ENCODE peak calls at places on chromosomes 12 and 14, in seven cellular contexts. One of them, this sample, is unnamed.

GRCh38 chr14:51996148-51996746 is 6.9 kb downstream of the RTRAF start:
- DNase-seq in H7: no peak
- DNase-seq in activated CD4-positive, alpha-beta T cell treated with anti-CD3 and anti-CD28 coated beads, Interleukin-2, amount 50 U/mL, for 4 hours: no peak
- DNase-seq in AG10803: peak
- DNase-seq in left cardiac atrium: no peak
- DNase-seq in stimulated activated CD4-positive, alpha-beta T cell treated with anti-CD3 and anti-CD28 coated beads, TNF-alpha, amount 100 ng/mL, for 1 hour: no peak
- DNase-seq in lower leg skin: no peak
- DNase-seq in this sample: no peak

GRCh38 chr12:57057037-57057436 is 7.1 kb upstream of the MYO1A start:
- DNase-seq in H7: no peak
- DNase-seq in activated CD4-positive, alpha-beta T cell treated with anti-CD3 and anti-CD28 coated beads, Interleukin-2, amount 50 U/mL, for 4 hours: no peak
- DNase-seq in AG10803: no peak
- DNase-seq in left cardiac atrium: no peak
- DNase-seq in stimulated activated CD4-positive, alpha-beta T cell treated with anti-CD3 and anti-CD28 coated beads, TNF-alpha, amount 100 ng/mL, for 1 hour: no peak
- DNase-seq in lower leg skin: no peak
- DNase-seq in this sample: no peak

GRCh38 chr12:909861-910260 is 39.6 kb downstream of the RAD52 start:
- DNase-seq in H7: no peak
- DNase-seq in activated CD4-positive, alpha-beta T cell treated with anti-CD3 and anti-CD28 coated beads, Interleukin-2, amount 50 U/mL, for 4 hours: no peak
- DNase-seq in AG10803: no peak
- DNase-seq in left cardiac atrium: no peak
- DNase-seq in stimulated activated CD4-positive, alpha-beta T cell treated with anti-CD3 and anti-CD28 coated beads, TNF-alpha, amount 100 ng/mL, for 1 hour: no peak
- DNase-seq in lower leg skin: no peak
- DNase-seq in this sample: no peak

GRCh38 chr12:102174117-102174516 is 23.5 kb downstream of the PMCH start:
- DNase-seq in H7: no peak
- DNase-seq in activated CD4-positive, alpha-beta T cell treated with anti-CD3 and anti-CD28 coated beads, Interleukin-2, amount 50 U/mL, for 4 hours: no peak
- DNase-seq in AG10803: no peak
- DNase-seq in left cardiac atrium: no peak
- DNase-seq in stimulated activated CD4-positive, alpha-beta T cell treated with anti-CD3 and anti-CD28 coated beads, TNF-alpha, amount 100 ng/mL, for 1 hour: no peak
- DNase-seq in lower leg skin: no peak
- DNase-seq in this sample: no peak

GRCh38 chr14:21093018-21093417 is 5.4 kb downstream of the ZNF219 start:
- DNase-seq in H7: peak
- DNase-seq in activated CD4-positive, alpha-beta T cell treated with anti-CD3 and anti-CD28 coated beads, Interleukin-2, amount 50 U/mL, for 4 hours: no peak
- DNase-seq in AG10803: no peak
- DNase-seq in left cardiac atrium: no peak
- DNase-seq in stimulated activated CD4-positive, alpha-beta T cell treated with anti-CD3 and anti-CD28 coated beads, TNF-alpha, amount 100 ng/mL, for 1 hour: no peak
- DNase-seq in lower leg skin: no peak
- DNase-seq in this sample: no peak

GRCh38 chr12:110565919-110566871 is 16.9 kb downstream of the PPTC7 start:
- DNase-seq in H7: no peak
- DNase-seq in activated CD4-positive, alpha-beta T cell treated with anti-CD3 and anti-CD28 coated beads, Interleukin-2, amount 50 U/mL, for 4 hours: no peak
- DNase-seq in AG10803: no peak
- DNase-seq in left cardiac atrium: no peak
- DNase-seq in stimulated activated CD4-positive, alpha-beta T cell treated with anti-CD3 and anti-CD28 coated beads, TNF-alpha, amount 100 ng/mL, for 1 hour: no peak
- DNase-seq in lower leg skin: peak
- DNase-seq in this sample: no peak

GRCh38 chr14:89391556-89391955 is 25.5 kb downstream of the FOXN3 start:
- DNase-seq in H7: no peak
- DNase-seq in activated CD4-positive, alpha-beta T cell treated with anti-CD3 and anti-CD28 coated beads, Interleukin-2, amount 50 U/mL, for 4 hours: no peak
- DNase-seq in AG10803: no peak
- DNase-seq in left cardiac atrium: no peak
- DNase-seq in stimulated activated CD4-positive, alpha-beta T cell treated with anti-CD3 and anti-CD28 coated beads, TNF-alpha, amount 100 ng/mL, for 1 hour: no peak
- DNase-seq in lower leg skin: peak
- DNase-seq in this sample: no peak

GRCh38 chr12:87924149-87924548 is 105.1 kb downstream of the C12orf50 start:
- DNase-seq in H7: no peak
- DNase-seq in activated CD4-positive, alpha-beta T cell treated with anti-CD3 and anti-CD28 coated beads, Interleukin-2, amount 50 U/mL, for 4 hours: no peak
- DNase-seq in AG10803: no peak
- DNase-seq in left cardiac atrium: no peak
- DNase-seq in stimulated activated CD4-positive, alpha-beta T cell treated with anti-CD3 and anti-CD28 coated beads, TNF-alpha, amount 100 ng/mL, for 1 hour: no peak
- DNase-seq in lower leg skin: no peak
- DNase-seq in this sample: no peak

GRCh38 chr14:34137001-34137400 is 186.1 kb upstream of the EGLN3 start:
- DNase-seq in H7: no peak
- DNase-seq in activated CD4-positive, alpha-beta T cell treated with anti-CD3 and anti-CD28 coated beads, Interleukin-2, amount 50 U/mL, for 4 hours: no peak
- DNase-seq in AG10803: no peak
- DNase-seq in left cardiac atrium: no peak
- DNase-seq in stimulated activated CD4-positive, alpha-beta T cell treated with anti-CD3 and anti-CD28 coated beads, TNF-alpha, amount 100 ng/mL, for 1 hour: no peak
- DNase-seq in lower leg skin: peak
- DNase-seq in this sample: no peak

GRCh38 chr14:74955229-74955999 is at the start of gene PGF:
- DNase-seq in H7: peak
- DNase-seq in activated CD4-positive, alpha-beta T cell treated with anti-CD3 and anti-CD28 coated beads, Interleukin-2, amount 50 U/mL, for 4 hours: no peak
- DNase-seq in AG10803: peak
- DNase-seq in left cardiac atrium: peak
- DNase-seq in stimulated activated CD4-positive, alpha-beta T cell treated with anti-CD3 and anti-CD28 coated beads, TNF-alpha, amount 100 ng/mL, for 1 hour: no peak
- DNase-seq in lower leg skin: no peak
- DNase-seq in this sample: no peak

GRCh38 chr12:76080017-76080728 is 4.3 kb downstream of the NAP1L1 start:
- DNase-seq in H7: no peak
- DNase-seq in activated CD4-positive, alpha-beta T cell treated with anti-CD3 and anti-CD28 coated beads, Interleukin-2, amount 50 U/mL, for 4 hours: no peak
- DNase-seq in AG10803: peak
- DNase-seq in left cardiac atrium: no peak
- DNase-seq in stimulated activated CD4-positive, alpha-beta T cell treated with anti-CD3 and anti-CD28 coated beads, TNF-alpha, amount 100 ng/mL, for 1 hour: no peak
- DNase-seq in lower leg skin: no peak
- DNase-seq in this sample: no peak

GRCh38 chr14:96001866-96002510 is 37.2 kb upstream of the C14orf132 start:
- DNase-seq in H7: no peak
- DNase-seq in activated CD4-positive, alpha-beta T cell treated with anti-CD3 and anti-CD28 coated beads, Interleukin-2, amount 50 U/mL, for 4 hours: no peak
- DNase-seq in AG10803: peak
- DNase-seq in left cardiac atrium: no peak
- DNase-seq in stimulated activated CD4-positive, alpha-beta T cell treated with anti-CD3 and anti-CD28 coated beads, TNF-alpha, amount 100 ng/mL, for 1 hour: no peak
- DNase-seq in lower leg skin: no peak
- DNase-seq in this sample: peak

GRCh38 chr14:61582815-61583214 is 112.5 kb upstream of the HIF1A start:
- DNase-seq in H7: no peak
- DNase-seq in activated CD4-positive, alpha-beta T cell treated with anti-CD3 and anti-CD28 coated beads, Interleukin-2, amount 50 U/mL, for 4 hours: no peak
- DNase-seq in AG10803: peak
- DNase-seq in left cardiac atrium: no peak
- DNase-seq in stimulated activated CD4-positive, alpha-beta T cell treated with anti-CD3 and anti-CD28 coated beads, TNF-alpha, amount 100 ng/mL, for 1 hour: no peak
- DNase-seq in lower leg skin: no peak
- DNase-seq in this sample: no peak

GRCh38 chr12:125069616-125070015 is 4.4 kb downstream of the AACS start:
- DNase-seq in H7: no peak
- DNase-seq in activated CD4-positive, alpha-beta T cell treated with anti-CD3 and anti-CD28 coated beads, Interleukin-2, amount 50 U/mL, for 4 hours: no peak
- DNase-seq in AG10803: no peak
- DNase-seq in left cardiac atrium: no peak
- DNase-seq in stimulated activated CD4-positive, alpha-beta T cell treated with anti-CD3 and anti-CD28 coated beads, TNF-alpha, amount 100 ng/mL, for 1 hour: no peak
- DNase-seq in lower leg skin: no peak
- DNase-seq in this sample: no peak

GRCh38 chr14:92316937-92317336 is 6.0 kb upstream of the SLC24A4 start:
- DNase-seq in H7: no peak
- DNase-seq in activated CD4-positive, alpha-beta T cell treated with anti-CD3 and anti-CD28 coated beads, Interleukin-2, amount 50 U/mL, for 4 hours: no peak
- DNase-seq in AG10803: no peak
- DNase-seq in left cardiac atrium: no peak
- DNase-seq in stimulated activated CD4-positive, alpha-beta T cell treated with anti-CD3 and anti-CD28 coated beads, TNF-alpha, amount 100 ng/mL, for 1 hour: no peak
- DNase-seq in lower leg skin: no peak
- DNase-seq in this sample: no peak

GRCh38 chr12:75877588-75878381 is 153.8 kb downstream of the PHLDA1 start:
- DNase-seq in H7: no peak
- DNase-seq in activated CD4-positive, alpha-beta T cell treated with anti-CD3 and anti-CD28 coated beads, Interleukin-2, amount 50 U/mL, for 4 hours: no peak
- DNase-seq in AG10803: no peak
- DNase-seq in left cardiac atrium: no peak
- DNase-seq in stimulated activated CD4-positive, alpha-beta T cell treated with anti-CD3 and anti-CD28 coated beads, TNF-alpha, amount 100 ng/mL, for 1 hour: no peak
- DNase-seq in lower leg skin: no peak
- DNase-seq in this sample: no peak

GRCh38 chr12:101710289-101710688 is 12.8 kb downstream of the CHPT1 start:
- DNase-seq in H7: no peak
- DNase-seq in activated CD4-positive, alpha-beta T cell treated with anti-CD3 and anti-CD28 coated beads, Interleukin-2, amount 50 U/mL, for 4 hours: no peak
- DNase-seq in AG10803: no peak
- DNase-seq in left cardiac atrium: no peak
- DNase-seq in stimulated activated CD4-positive, alpha-beta T cell treated with anti-CD3 and anti-CD28 coated beads, TNF-alpha, amount 100 ng/mL, for 1 hour: no peak
- DNase-seq in lower leg skin: no peak
- DNase-seq in this sample: no peak

GRCh38 chr14:24259282-24260025 is 3.5 kb downstream of the TGM1 start:
- DNase-seq in H7: no peak
- DNase-seq in activated CD4-positive, alpha-beta T cell treated with anti-CD3 and anti-CD28 coated beads, Interleukin-2, amount 50 U/mL, for 4 hours: no peak
- DNase-seq in AG10803: peak
- DNase-seq in left cardiac atrium: peak
- DNase-seq in stimulated activated CD4-positive, alpha-beta T cell treated with anti-CD3 and anti-CD28 coated beads, TNF-alpha, amount 100 ng/mL, for 1 hour: no peak
- DNase-seq in lower leg skin: peak
- DNase-seq in this sample: no peak

GRCh38 chr12:120041386-120042231 is 52.6 kb downstream of the BICDL1 start:
- DNase-seq in H7: peak
- DNase-seq in activated CD4-positive, alpha-beta T cell treated with anti-CD3 and anti-CD28 coated beads, Interleukin-2, amount 50 U/mL, for 4 hours: peak
- DNase-seq in AG10803: no peak
- DNase-seq in left cardiac atrium: no peak
- DNase-seq in stimulated activated CD4-positive, alpha-beta T cell treated with anti-CD3 and anti-CD28 coated beads, TNF-alpha, amount 100 ng/mL, for 1 hour: no peak
- DNase-seq in lower leg skin: no peak
- DNase-seq in this sample: no peak

GRCh38 chr12:57006809-57007475 is 596 bp upstream of the ZBTB39 start:
- DNase-seq in H7: no peak
- DNase-seq in activated CD4-positive, alpha-beta T cell treated with anti-CD3 and anti-CD28 coated beads, Interleukin-2, amount 50 U/mL, for 4 hours: no peak
- DNase-seq in AG10803: no peak
- DNase-seq in left cardiac atrium: no peak
- DNase-seq in stimulated activated CD4-positive, alpha-beta T cell treated with anti-CD3 and anti-CD28 coated beads, TNF-alpha, amount 100 ng/mL, for 1 hour: no peak
- DNase-seq in lower leg skin: no peak
- DNase-seq in this sample: no peak

GRCh38 chr12:90065301-90065801 is 356.7 kb upstream of the ATP2B1 start:
- DNase-seq in H7: no peak
- DNase-seq in activated CD4-positive, alpha-beta T cell treated with anti-CD3 and anti-CD28 coated beads, Interleukin-2, amount 50 U/mL, for 4 hours: no peak
- DNase-seq in AG10803: no peak
- DNase-seq in left cardiac atrium: no peak
- DNase-seq in stimulated activated CD4-positive, alpha-beta T cell treated with anti-CD3 and anti-CD28 coated beads, TNF-alpha, amount 100 ng/mL, for 1 hour: no peak
- DNase-seq in lower leg skin: no peak
- DNase-seq in this sample: no peak